ENCODE peak calls at places on chromosomes 1 and 21, in six cellular contexts. Y, E, D, F, K and H are unnamed samples.

GRCh38 chr1:187474266-187474665 is 645.5 kb downstream of the PLA2G4A start:
- DNase-seq in Y (no peak), E (no peak), D (no peak), F (peak; percentile 40), K (no peak), H (no peak)

GRCh38 chr1:162335126-162335525 is 41.5 kb downstream of the SPATA46 start:
- DNase-seq in Y (no peak), E (no peak), D (no peak), F (peak; percentile 89), K (no peak), H (no peak)

GRCh38 chr1:41418868-41419583 is 57.8 kb downstream of the FOXO6 start:
- DNase-seq in Y (no peak), E (no peak), D (peak; percentile 58), F (peak; percentile 67), K (no peak), H (peak; percentile 51)

GRCh38 chr21:41304068-41304720 is 12.4 kb upstream of the FAM3B start:
- DNase-seq in Y (no peak), E (no peak), D (no peak), F (no peak), K (no peak), H (no peak)

GRCh38 chr1:227892930-227893695 is 54.6 kb downstream of the WNT9A start:
- DNase-seq in Y (no peak), E (no peak), D (no peak), F (no peak), K (peak; percentile 7), H (no peak)

GRCh38 chr21:28832013-28832714 is 160.5 kb downstream of the LTN1 start:
- DNase-seq in Y (no peak), E (no peak), D (no peak), F (peak; percentile 55), K (no peak), H (no peak)

GRCh38 chr1:41500378-41500777 is 15.9 kb upstream of the EDN2 start:
- DNase-seq in Y (no peak), E (no peak), D (no peak), F (no peak), K (no peak), H (no peak)

GRCh38 chr1:169044296-169044695 is 62.2 kb upstream of the ATP1B1 start:
- DNase-seq in Y (no peak), E (no peak), D (no peak), F (no peak), K (no peak), H (no peak)

GRCh38 chr1:68276448-68276847 is 44.1 kb upstream of the WLS start:
- DNase-seq in Y (no peak), E (no peak), D (no peak), F (no peak), K (no peak), H (no peak)

GRCh38 chr1:172746091-172746949 is 87.4 kb downstream of the FASLG start:
- DNase-seq in Y (no peak), E (no peak), D (peak; percentile 96), F (peak; percentile 90), K (no peak), H (no peak)

GRCh38 chr1:151401125-151401788 is 1.9 kb downstream of the PSMB4 start:
- DNase-seq in Y (no peak), E (no peak), D (no peak), F (no peak), K (no peak), H (no peak)

GRCh38 chr1:65623895-65624294 is 168.8 kb upstream of the PDE4B start:
- DNase-seq in Y (no peak), E (no peak), D (no peak), F (no peak), K (no peak), H (no peak)

GRCh38 chr1:66254785-66255184 is 279.2 kb upstream of the SGIP1 start:
- DNase-seq in Y (no peak), E (no peak), D (no peak), F (no peak), K (no peak), H (no peak)

GRCh38 chr1:14300991-14301703 is 297.3 kb upstream of the KAZN start:
- DNase-seq in Y (no peak), E (no peak), D (no peak), F (no peak), K (no peak), H (no peak)

GRCh38 chr1:179264506-179264905 is 29.1 kb upstream of the SOAT1 start:
- DNase-seq in Y (no peak), E (no peak), D (no peak), F (no peak), K (no peak), H (no peak)

GRCh38 chr1:95022527-95022926 is 50.2 kb downstream of the ALG14 start:
- DNase-seq in Y (no peak), E (no peak), D (no peak), F (peak; percentile 78), K (no peak), H (no peak)

GRCh38 chr1:98314591-98314990 is 346.9 kb upstream of the SNX7 start:
- DNase-seq in Y (no peak), E (no peak), D (no peak), F (peak; percentile 16), K (no peak), H (no peak)

GRCh38 chr1:35555601-35556477 is 1.4 kb downstream of the KIAA0319L start:
- DNase-seq in Y (no peak), E (no peak), D (peak; percentile 55), F (no peak), K (no peak), H (no peak)

GRCh38 chr21:42746593-42747266 is 93.3 kb downstream of the PDE9A start:
- DNase-seq in Y (no peak), E (no peak), D (no peak), F (no peak), K (peak; percentile 53), H (no peak)